ENCODE peak calls at places on chromosome 18, in seven cellular contexts. H is keratinocyte, U is ovary, N is AG09319, V is GM23338, T is A549, D is AG04449. I is an unnamed sample.

GRCh38 chr18:42412281-42412680 is 457.2 kb downstream of the PIK3C3 start:
- DNase-seq in N (no peak), H (no peak), V (no peak), D (no peak), T (no peak), U (no peak), I (no peak)

GRCh38 chr18:5284808-5285207 is 10.7 kb downstream of the ZBTB14 start:
- DNase-seq in N (no peak), H (no peak), U (no peak), T (no peak), V (no peak), D (no peak), I (no peak)

GRCh38 chr18:9876867-9877654 is 8.7 kb upstream of the TXNDC2 start:
- DNase-seq in V (peak; percentile 27), D (peak; percentile 69), N (peak; percentile 81), U (peak; percentile 69), T (peak; percentile 35), H (no peak), I (no peak)

GRCh38 chr18:5628512-5629255 is 84.9 kb upstream of the EPB41L3 start:
- DNase-seq in U (peak; percentile 41), D (no peak), T (no peak), V (peak; percentile 63), H (no peak), N (no peak), I (no peak)

GRCh38 chr18:49521251-49521650 is 34.2 kb upstream of the C18orf32 start:
- DNase-seq in V (peak; percentile 52), N (no peak), H (no peak), D (no peak), U (no peak), T (no peak), I (no peak)

GRCh38 chr18:65760457-65760856 is 9.6 kb downstream of the CDH7 start:
- DNase-seq in V (no peak), H (no peak), T (no peak), D (no peak), U (no peak), N (no peak), I (no peak)

GRCh38 chr18:26656401-26656943 is 108.1 kb upstream of the KCTD1 start:
- DNase-seq in N (no peak), T (no peak), V (no peak), H (no peak), U (peak; percentile 42), D (no peak), I (no peak)

GRCh38 chr18:42654561-42654960 is 460.9 kb downstream of the RIT2 start:
- DNase-seq in T (no peak), H (no peak), N (no peak), U (no peak), V (no peak), D (no peak), I (no peak)

GRCh38 chr18:61832858-61833257 is 59.9 kb downstream of the RNF152 start:
- DNase-seq in D (no peak), N (no peak), U (no peak), V (no peak), H (no peak), T (no peak), I (no peak)

GRCh38 chr18:5057348-5058012 is 139.6 kb downstream of the AKAIN1 start:
- DNase-seq in U (no peak), N (peak; percentile 7), T (peak; percentile 21), V (peak; percentile 89), D (peak; percentile 5), H (peak; percentile 9), I (peak; percentile 74)

GRCh38 chr18:3511980-3512379 is 62.0 kb downstream of the TGIF1 start:
- DNase-seq in N (peak; percentile 47), H (peak; percentile 23), T (no peak), V (no peak), D (peak; percentile 49), U (no peak), I (no peak)

GRCh38 chr18:59690216-59691045 is 6.8 kb downstream of the CCBE1 start:
- DNase-seq in T (no peak), U (no peak), N (no peak), H (no peak), D (no peak), V (peak; percentile 62), I (no peak)

GRCh38 chr18:66138642-66139041 is 387.8 kb downstream of the CDH7 start:
- DNase-seq in H (no peak), U (no peak), V (no peak), D (no peak), N (no peak), T (no peak), I (no peak)

GRCh38 chr18:75854174-75854573 is 426.7 kb upstream of the SMIM21 start:
- DNase-seq in T (peak; percentile 5), N (no peak), D (no peak), H (no peak), U (no peak), V (peak; percentile 71), I (peak; percentile 4)
- TF ChIP-seq CTCF in T (no peak), N (no peak), D (no peak), H (no peak), U (no peak), V (peak; percentile 89), I (peak; percentile 72)

DNA sequence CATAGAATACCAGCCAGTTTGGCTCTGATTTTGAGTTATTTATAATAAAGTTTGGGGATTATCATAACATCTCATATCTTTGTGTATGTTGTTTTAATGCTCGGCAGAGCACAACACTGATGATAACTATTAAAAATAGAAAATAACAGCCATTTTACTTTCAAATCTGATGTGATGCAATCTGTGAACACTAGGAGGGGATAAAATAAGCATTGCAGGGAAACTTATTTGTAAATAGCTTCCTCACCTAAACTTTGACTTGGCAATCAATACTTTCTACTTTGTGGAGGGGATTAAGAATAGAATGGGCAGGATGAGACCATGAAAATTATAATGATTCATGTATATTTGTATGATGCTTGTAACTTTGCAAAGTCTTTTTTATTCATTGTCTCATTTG is 54.4 kb downstream of the USP14 start:
- DNase-seq in D (no peak), V (no peak), H (no peak), U (no peak), T (no peak), N (no peak), I (peak; percentile 2)
- TF ChIP-seq CTCF in D (no peak), V (peak; percentile 31), H (no peak), U (no peak), T (no peak), N (no peak), I (peak; percentile 41)

DNA sequence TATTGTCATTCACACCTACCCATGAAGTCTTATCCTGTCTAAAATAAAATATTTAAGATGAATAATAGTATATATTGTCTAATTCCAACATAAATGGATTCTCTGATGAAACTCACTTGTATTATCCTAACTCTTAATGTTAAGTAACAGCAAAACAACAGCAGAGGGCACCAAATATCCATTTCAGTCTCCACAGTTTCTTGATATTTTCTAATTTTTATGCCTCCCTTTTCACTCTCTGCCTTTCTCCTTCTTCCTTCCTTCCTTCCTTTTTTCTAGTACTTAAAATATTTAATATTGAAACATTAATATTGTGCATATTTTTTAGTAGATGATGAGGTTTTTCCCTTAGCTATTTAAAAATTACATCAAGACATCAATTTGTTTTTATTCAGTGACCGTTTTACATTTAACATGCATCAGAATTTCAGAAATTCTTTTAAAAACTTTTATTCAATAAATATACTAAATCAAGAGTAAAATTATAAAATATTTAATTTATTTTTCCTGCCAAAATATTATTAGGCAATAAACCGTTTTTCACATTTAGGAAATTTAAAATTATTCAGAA is 97.6 kb downstream of the WDR7 start:
- DNase-seq in T (peak; percentile 7), H (no peak), N (peak; percentile 18), D (peak; percentile 0), U (no peak), V (peak; percentile 64), I (peak; percentile 7)
- TF ChIP-seq CTCF in T (peak; percentile 68), H (no peak), N (peak; percentile 56), D (peak; percentile 52), U (no peak), V (peak; percentile 80), I (peak; percentile 68)

DNA sequence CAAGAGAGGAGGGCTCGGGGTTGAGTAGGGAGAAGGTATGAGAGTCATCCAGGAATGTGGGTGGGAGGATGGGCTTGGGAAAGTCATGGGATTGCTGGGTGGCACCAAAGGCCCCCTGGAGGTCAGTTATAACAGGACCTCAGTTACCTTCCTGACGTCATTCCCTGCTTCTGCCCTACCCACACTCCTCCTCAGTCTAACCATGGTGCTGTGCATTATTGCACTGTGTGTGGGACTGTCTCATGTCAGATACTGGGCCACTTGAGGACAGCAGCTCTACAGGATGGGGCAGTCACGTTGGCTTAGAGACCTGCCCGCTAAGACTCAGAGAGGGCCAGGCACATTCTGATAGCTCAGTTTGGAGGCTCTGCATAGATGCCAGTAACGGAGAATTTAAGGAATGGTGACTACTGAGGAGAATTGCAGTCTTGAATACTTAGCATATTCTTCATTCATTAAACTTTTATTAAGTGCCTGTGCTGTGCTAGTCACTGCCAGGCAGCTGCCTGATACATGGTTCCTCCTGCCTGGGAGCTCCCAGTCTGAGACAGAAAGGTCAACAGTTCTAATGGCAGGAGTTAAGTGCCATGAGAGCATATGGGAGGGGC is 90.5 kb downstream of the LAMA3 start:
- DNase-seq in H (no peak), T (peak; percentile 25), V (peak; percentile 35), D (peak; percentile 55), N (no peak), U (no peak), I (no peak)
- TF ChIP-seq CTCF in H (peak; percentile 21), T (no peak), V (peak; percentile 13), D (no peak), N (no peak), U (no peak), I (no peak)

GRCh38 chr18:46392576-46392975 is 264.4 kb downstream of the LOXHD1 start:
- DNase-seq in V (no peak), H (no peak), N (no peak), T (no peak), D (no peak), U (no peak), I (no peak)

GRCh38 chr18:46395795-46396194 is 261.2 kb downstream of the LOXHD1 start:
- DNase-seq in U (no peak), V (no peak), T (no peak), N (no peak), H (no peak), D (no peak), I (no peak)

GRCh38 chr18:46393961-46394360 is 263.1 kb downstream of the LOXHD1 start:
- DNase-seq in H (no peak), T (no peak), U (no peak), V (no peak), D (no peak), N (no peak), I (no peak)

GRCh38 chr18:46397174-46397573 is 259.8 kb downstream of the LOXHD1 start:
- DNase-seq in N (no peak), U (no peak), D (no peak), H (no peak), T (no peak), V (no peak), I (no peak)

GRCh38 chr18:46393230-46393629 is 263.8 kb downstream of the LOXHD1 start:
- DNase-seq in T (no peak), D (no peak), H (no peak), N (no peak), U (no peak), V (peak; percentile 81), I (peak; percentile 2)
- TF ChIP-seq CTCF in T (no peak), D (no peak), H (peak; percentile 40), N (no peak), U (no peak), V (peak; percentile 65), I (peak; percentile 56)

DNA sequence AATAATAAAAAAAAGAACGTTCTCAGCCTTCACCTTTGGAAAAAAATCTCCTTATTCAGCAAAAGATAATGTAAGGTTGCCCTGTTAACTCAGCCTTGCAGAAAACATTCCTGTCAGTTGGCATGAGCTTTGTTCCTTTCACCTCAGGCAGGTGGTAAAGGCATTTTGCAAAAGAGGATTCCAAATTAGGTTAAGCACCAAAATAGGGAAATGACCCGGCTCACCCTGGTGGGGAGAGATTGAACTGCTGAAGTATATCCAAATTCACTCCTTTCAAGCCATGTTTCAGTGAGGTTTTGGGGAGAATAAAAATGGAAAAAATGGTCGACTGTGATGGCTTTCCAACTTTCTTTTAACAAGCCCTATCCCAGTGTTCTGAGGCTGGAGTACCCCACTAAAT is 1988.8 kb upstream of the PIK3C3 start:
- DNase-seq in U (no peak), H (no peak), T (no peak), D (no peak), N (no peak), V (peak; percentile 77), I (no peak)
- TF ChIP-seq CTCF in U (no peak), H (peak; percentile 43), T (no peak), D (peak; percentile 3), N (no peak), V (peak; percentile 69), I (no peak)